ENCODE peak calls at places on chromosomes 16 and 17, in five cellular contexts. G is K562, Z is SK-N-SH, V is H1, C is GM12878. X is an unnamed sample.
A peak's percentile ranks its signal among the peaks of the same experiment; 100 is the strongest.

GRCh38 chr17:28885951-28886350 is 11.6 kb downstream of the FLOT2 start:
- DNase-seq in G (no peak), Z (no peak), V (no peak), C (no peak), X (no peak)

GRCh38 chr16:56708418-56708817 is 21.5 kb upstream of the NUP93 start:
- DNase-seq in G (no peak), Z (no peak), V (no peak), C (no peak), X (no peak)

GRCh38 chr17:80431246-80432195 is 16.6 kb downstream of the ENDOV start:
- DNase-seq in G (no peak), Z (no peak), V (no peak), C (no peak), X (no peak)

GRCh38 chr16:20348365-20349185 is 3.9 kb downstream of the UMOD start:
- DNase-seq in G (no peak), Z (peak; percentile 39), V (peak; percentile 39), C (no peak), X (no peak)

GRCh38 chr17:41736983-41737679 is 2.7 kb upstream of the HAP1 start:
- DNase-seq in G (no peak), Z (no peak), V (no peak), C (no peak), X (no peak)

GRCh38 chr16:68499011-68499410 is 40.1 kb upstream of the ZFP90 start:
- DNase-seq in G (no peak), Z (peak; percentile 55), V (no peak), C (no peak), X (no peak)

GRCh38 chr17:47686661-47687327 is 7.2 kb upstream of the TBKBP1 start:
- DNase-seq in G (no peak), Z (no peak), V (no peak), C (no peak), X (peak; percentile 90)

GRCh38 chr16:1557576-1557975 is 24.1 kb downstream of the TMEM204 start:
- DNase-seq in G (no peak), Z (no peak), V (no peak), C (no peak), X (no peak)

GRCh38 chr17:9677411-9677810 is 32.1 kb downstream of the USP43 start:
- DNase-seq in G (no peak), Z (no peak), V (no peak), C (no peak), X (no peak)

GRCh38 chr17:6994666-6995246 is 1.1 kb upstream of the ALOX12 start:
- DNase-seq in G (no peak), Z (no peak), V (no peak), C (no peak), X (no peak)

GRCh38 chr17:75927286-75927922 is 13.4 kb downstream of the FBF1 start:
- DNase-seq in G (peak; percentile 81), Z (peak; percentile 75), V (no peak), C (no peak), X (peak; percentile 52)

GRCh38 chr16:68299571-68300453 is 10.9 kb downstream of the SLC7A6OS start:
- DNase-seq in G (no peak), Z (no peak), V (no peak), C (no peak), X (no peak)

DNA sequence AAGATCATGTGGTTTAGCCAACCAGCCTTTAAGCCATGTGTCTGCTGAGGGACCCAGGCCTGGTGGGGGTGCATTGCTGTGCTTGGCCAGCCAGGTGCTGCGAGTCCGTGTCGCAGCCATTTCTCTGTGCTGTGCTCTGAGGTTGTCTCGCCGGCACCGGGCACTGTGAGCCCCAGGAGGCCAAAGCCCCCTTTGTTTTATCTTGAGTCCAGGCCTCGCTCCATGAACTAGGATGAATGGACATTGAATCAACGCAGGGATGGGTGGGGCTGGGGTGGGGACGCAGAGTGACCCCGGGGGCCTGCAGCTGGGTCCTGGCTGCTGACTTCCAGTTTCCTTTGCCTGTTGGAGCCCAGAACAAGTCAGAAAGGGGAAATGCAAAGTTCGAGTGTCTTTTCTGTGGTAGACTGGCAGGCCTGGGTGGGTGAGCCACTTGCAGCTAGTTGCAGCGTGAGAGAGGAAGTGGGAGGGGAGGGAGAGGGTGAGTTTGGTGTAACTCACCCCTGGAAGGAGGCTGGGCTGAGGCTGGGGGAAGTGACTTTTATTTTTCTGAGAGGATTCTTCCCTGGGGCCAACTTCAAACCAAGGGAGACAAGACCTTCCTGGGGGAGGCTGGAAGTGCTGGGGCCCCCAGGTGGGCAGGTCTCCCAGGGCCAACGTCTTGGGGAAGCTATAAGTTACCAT is 324.7 kb downstream of the SEC14L1 start:
- DNase-seq in G (no peak), Z (no peak), V (no peak), C (peak; percentile 86), X (no peak)
- TF ChIP-seq POLR2AphosphoS5 in G (no peak), Z (no peak), V (no peak), C (no peak), X (no peak)

GRCh38 chr17:73209436-73209835 is 16.6 kb downstream of the COG1 start:
- DNase-seq in G (no peak), Z (no peak), V (no peak), C (no peak), X (no peak)
- TF ChIP-seq JUND in G (no peak), Z (no peak), V (no peak), C (no peak), X (no peak)

GRCh38 chr16:23520500-23520899 is 10.2 kb upstream of the GGA2 start:
- DNase-seq in G (no peak), Z (no peak), V (no peak), C (no peak), X (no peak)

GRCh38 chr16:23516366-23517137 is 6.3 kb upstream of the GGA2 start:
- DNase-seq in G (no peak), Z (no peak), V (no peak), C (no peak), X (no peak)

GRCh38 chr16:23515881-23516280 is 5.6 kb upstream of the GGA2 start:
- DNase-seq in G (no peak), Z (no peak), V (no peak), C (no peak), X (no peak)

GRCh38 chr16:23519282-23519681 is 9.0 kb upstream of the GGA2 start:
- DNase-seq in G (peak; percentile 82), Z (no peak), V (no peak), C (no peak), X (no peak)

DNA sequence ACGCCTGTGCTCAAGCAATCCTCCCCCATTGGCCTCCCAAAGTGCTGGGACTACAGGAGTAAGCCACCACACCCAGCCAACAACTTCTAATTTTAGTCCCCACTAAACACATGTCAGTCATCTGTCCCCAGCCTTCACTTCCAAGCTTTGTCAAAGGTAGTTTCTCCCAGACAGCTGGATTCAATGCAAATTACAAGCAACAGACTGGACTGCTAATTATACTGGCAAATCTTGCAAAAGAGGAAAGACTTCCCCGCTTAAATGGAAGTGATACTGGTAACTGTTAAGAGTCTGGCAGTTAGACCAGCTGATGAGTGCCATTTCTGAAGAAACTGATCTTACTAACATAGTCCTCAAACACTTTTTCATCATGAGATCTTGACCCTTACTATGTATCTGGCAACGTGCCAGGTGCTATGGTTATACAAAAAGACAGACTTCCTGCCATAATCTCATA is 8.2 kb upstream of the GGA2 start:
- DNase-seq in G (no peak), Z (no peak), V (no peak), C (no peak), X (no peak)
- TF ChIP-seq GABPA in G (no peak), Z (no peak), V (no peak), C (no peak), X (no peak)

GRCh38 chr16:81071816-81072215 is 5.2 kb downstream of the C16orf46 start:
- DNase-seq in G (peak; percentile 65), Z (no peak), V (no peak), C (no peak), X (peak; percentile 63)
- TF ChIP-seq POLR2AphosphoS5 in G (no peak), Z (no peak), V (no peak), C (no peak), X (no peak)

DNA sequence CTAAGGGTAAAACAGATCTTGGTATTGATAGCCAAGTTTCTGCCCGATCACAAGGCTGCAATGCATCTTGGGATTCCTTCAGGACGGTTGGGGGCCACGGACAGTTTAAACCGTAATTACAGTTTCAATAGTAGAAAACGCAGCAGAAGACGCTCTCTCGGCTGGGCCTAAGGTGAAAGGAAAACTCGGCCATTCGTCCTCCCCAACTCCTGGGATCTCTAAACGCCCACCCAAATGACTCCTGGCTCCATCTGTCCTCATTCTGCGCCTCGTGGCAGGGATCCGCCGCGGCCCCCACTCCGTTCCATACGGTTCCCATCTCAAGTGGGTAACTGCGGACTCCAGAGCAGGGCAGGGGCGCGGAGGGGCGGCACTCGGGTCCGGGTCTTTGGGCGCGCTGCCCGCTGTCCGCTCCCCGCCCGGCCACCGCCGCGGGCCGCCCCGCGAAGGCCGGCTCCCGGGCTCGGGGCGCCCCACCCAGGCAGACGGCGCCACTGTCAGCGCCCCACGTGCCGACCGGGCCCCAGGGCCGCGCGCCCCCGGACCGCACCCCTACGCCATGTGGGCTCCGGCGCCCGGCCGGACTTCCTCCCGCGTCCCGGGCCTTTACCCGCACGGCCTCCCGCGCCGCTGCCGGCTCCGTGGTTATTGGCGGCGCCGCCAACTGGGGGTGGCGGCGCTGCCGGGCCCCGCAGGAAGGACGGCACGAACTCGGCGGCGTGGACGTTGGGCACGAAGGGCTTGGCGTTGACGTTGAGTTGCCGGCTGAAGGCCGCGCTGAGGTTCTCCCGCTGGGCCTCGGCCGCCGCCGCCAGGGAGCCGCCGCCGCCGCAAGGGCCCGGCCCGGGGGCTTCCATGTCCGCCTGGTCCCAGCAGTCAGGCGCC is 755 bp downstream of the GSPT1 start:
- DNase-seq in G (peak; percentile 75), Z (peak; percentile 74), V (no peak), C (no peak), X (no peak)
- TF ChIP-seq JUND in G (no peak), Z (no peak), V (no peak), C (no peak), X (no peak)

DNA sequence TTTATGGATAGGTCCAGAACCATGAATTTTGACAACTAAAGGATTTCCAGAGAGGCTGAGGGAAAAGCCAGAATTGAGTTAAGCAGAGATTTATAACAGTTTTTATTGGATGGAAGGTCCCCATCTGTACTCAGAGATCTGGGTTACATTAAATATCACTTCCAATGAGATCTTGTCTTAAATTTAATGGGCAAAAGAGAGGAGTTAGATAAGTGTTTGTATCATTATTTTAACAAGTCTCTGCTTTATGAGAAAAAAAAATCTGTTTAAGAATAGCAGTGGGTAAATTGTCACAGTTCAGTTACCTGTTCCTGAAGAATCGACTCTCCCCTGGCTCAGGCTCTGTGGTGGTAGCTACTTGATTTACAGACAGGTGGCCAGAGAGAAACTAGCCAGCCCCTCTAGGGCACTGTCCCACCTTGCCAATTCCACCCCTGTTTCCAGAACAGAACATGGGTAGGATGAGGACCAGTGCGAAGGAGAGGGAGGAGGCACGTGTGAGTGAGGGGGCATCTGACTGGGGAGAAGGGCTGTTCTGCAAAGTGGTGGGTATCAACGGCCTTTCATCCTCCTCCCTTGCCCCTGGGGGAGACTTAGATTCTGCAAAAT is 22.1 kb upstream of the CRHR1 start:
- DNase-seq in G (no peak), Z (no peak), V (no peak), C (no peak), X (no peak)
- TF ChIP-seq GABPA in G (no peak), Z (no peak), V (no peak), C (no peak), X (no peak)